ENCODE peak calls at places on chromosomes 2 and 18, in six cellular contexts. T is NCI-H510A treated with DMSO at 0.1 percent for 48 hours, F is M059J, X is T-helper 1 cell, A is AG09319, H is GM04504. S is an unnamed sample.

GRCh38 chr2:48504647-48505327 is 25.2 kb upstream of the STON1 start:
- DNase-seq in A (no peak), H (no peak), F (peak), X (no peak), T (no peak), S (no peak)

GRCh38 chr2:204898928-204899640 is 353.8 kb downstream of the PARD3B start:
- DNase-seq in A (no peak), F (no peak), H (no peak), X (no peak), T (no peak), S (no peak)

GRCh38 chr2:66539452-66539851 is 104.5 kb downstream of the MEIS1 start:
- DNase-seq in H (no peak), F (no peak), X (no peak), T (no peak), A (no peak), S (no peak)

GRCh38 chr2:102449370-102449974 is 23.6 kb upstream of the SLC9A4 start:
- DNase-seq in H (peak), T (peak), A (no peak), F (peak), X (peak), S (peak)

GRCh38 chr18:26710460-26711096 is 154.9 kb downstream of the AQP4 start:
- DNase-seq in X (no peak), H (no peak), F (peak), T (no peak), A (no peak), S (peak)

GRCh38 chr2:108182489-108182888 is 57.3 kb upstream of the SULT1C3 start:
- DNase-seq in H (no peak), A (no peak), F (peak), T (peak), X (no peak), S (no peak)

GRCh38 chr18:13137041-13137938 is 81.3 kb upstream of the LDLRAD4 start:
- DNase-seq in A (no peak), F (no peak), X (peak), H (no peak), T (no peak), S (peak)

GRCh38 chr2:210363876-210364275 is 48.9 kb upstream of the MYL1 start:
- DNase-seq in H (no peak), F (no peak), X (no peak), T (no peak), A (no peak), S (no peak)

GRCh38 chr2:54897420-54898310 is 152.6 kb downstream of the RTN4 start:
- DNase-seq in A (no peak), H (no peak), X (no peak), T (no peak), F (no peak), S (no peak)